ENCODE peak calls at places on chromosomes 13 and 19, in nine cellular contexts. T is A673; Z is SK-N-SH; K is tibial artery; F is ascending aorta; I is CD4-positive, alpha-beta memory T cell; X is BJ; N is pancreas; R is astrocyte. L is an unnamed sample. For H3K36me3, the result is how much of the 10 kb centered on the place peaks cover.

GRCh38 chr13:92941167-92941566 is 285.4 kb upstream of the GPC6 start:
- DNase-seq in K (no peak), F (no peak), I (no peak), N (no peak), Z (no peak), X (no peak), T (no peak), R (peak), L (no peak)

GRCh38 chr13:78382946-78383542 is 220.3 kb downstream of the POU4F1 start:
- DNase-seq in I (no peak), X (no peak), K (no peak), R (no peak), F (no peak), T (peak), N (no peak), Z (no peak), L (no peak)

GRCh38 chr13:42392706-42393572 is 121.0 kb downstream of the AKAP11 start:
- DNase-seq in I (peak), N (no peak), Z (no peak), T (no peak), K (no peak), X (no peak), R (peak), F (no peak), L (peak)

GRCh38 chr19:38737921-38738731 is 6.1 kb downstream of the CAPN12 start:
- DNase-seq in F (no peak), T (no peak), I (no peak), R (no peak), Z (no peak), N (peak), X (no peak), K (no peak), L (peak)

GRCh38 chr13:102400619-102401125 is 1.2 kb downstream of the FGF14 start:
- DNase-seq in T (peak), F (peak), X (no peak), R (no peak), K (peak), N (peak), Z (peak), I (no peak), L (peak)

GRCh38 chr13:80131204-80131603 is 209.7 kb downstream of the SPRY2 start:
- DNase-seq in Z (peak), R (peak), N (peak), X (no peak), K (peak), T (peak), F (peak), I (no peak), L (no peak)

GRCh38 chr13:46994492-46994891 is 97.6 kb upstream of the HTR2A start:
- DNase-seq in N (no peak), Z (no peak), T (no peak), K (no peak), R (no peak), X (no peak), F (no peak), I (no peak), L (no peak)

GRCh38 chr19:36257512-36257876 is 42.6 kb downstream of the ZNF146 start:
- DNase-seq in Z (peak), K (no peak), F (no peak), R (no peak), N (peak), T (peak), I (no peak), X (no peak), L (peak)

GRCh38 chr13:20825476-20825875 is 51.7 kb upstream of the EEF1AKMT1 start:
- DNase-seq in N (no peak), K (no peak), I (no peak), T (no peak), Z (no peak), R (peak), X (no peak), F (no peak), L (peak)

GRCh38 chr13:30739646-30740642 is 4.6 kb downstream of the ALOX5AP start:
- DNase-seq in X (no peak), I (peak), N (no peak), T (peak), K (no peak), Z (no peak), R (peak), F (no peak), L (peak)

GRCh38 chr13:24875566-24875965 is 111.6 kb downstream of the RNF17 start:
- DNase-seq in K (no peak), N (no peak), T (no peak), R (no peak), I (no peak), F (no peak), Z (no peak), X (no peak), L (no peak)

GRCh38 chr13:44757671-44758070 is 181.5 kb upstream of the TSC22D1 start:
- DNase-seq in Z (no peak), I (no peak), X (no peak), R (no peak), T (no peak), N (no peak), K (no peak), F (no peak), L (no peak)

GRCh38 chr13:66886248-66886647 is 343.9 kb downstream of the PCDH9 start:
- DNase-seq in R (no peak), X (no peak), K (no peak), T (no peak), F (no peak), I (no peak), Z (no peak), N (no peak), L (no peak)

GRCh38 chr19:49362048-49362925 is at the start of gene TEAD2:
- DNase-seq in X (no peak), K (peak), I (no peak), Z (peak), T (peak), R (peak), N (peak), F (peak), L (peak)

GRCh38 chr19:11964496-11964857 is 363 bp upstream of the ZNF763 start:
- DNase-seq in F (no peak), K (no peak), X (no peak), N (no peak), Z (peak), I (no peak), T (no peak), R (no peak), L (no peak)

GRCh38 chr19:51398096-51398704 is 7.8 kb upstream of the C19orf84 start:
- DNase-seq in T (peak), Z (peak), N (no peak), X (no peak), R (no peak), I (peak), F (no peak), K (no peak), L (peak)

GRCh38 chr19:1117654-1118053 is 13.9 kb downstream of the GPX4 start:
- DNase-seq in K (no peak), N (peak), I (no peak), F (no peak), X (no peak), R (no peak), Z (no peak), T (no peak), L (no peak)

GRCh38 chr19:43586346-43586745 is 9.6 kb downstream of the IRGQ start:
- DNase-seq in I (no peak), N (no peak), F (no peak), T (no peak), K (no peak), X (no peak), Z (peak), R (no peak), L (peak)

GRCh38 chr19:1252221-1252817 is 3.9 kb downstream of the MIDN start:
- DNase-seq in N (no peak), X (peak), Z (peak), F (peak), K (peak), I (peak), T (no peak), R (peak), L (peak)

GRCh38 chr19:14337510-14337909 is 43.7 kb upstream of the ADGRE5 start:
- DNase-seq in X (no peak), T (peak), I (peak), R (no peak), K (no peak), Z (peak), F (no peak), N (no peak), L (no peak)

GRCh38 chr13:70964124-70964523 is 855.9 kb upstream of the KLHL1 start:
- DNase-seq in R (no peak), I (no peak), T (peak), F (no peak), N (no peak), K (no peak), Z (no peak), X (no peak), L (no peak)

GRCh38 chr13:38951525-38952313 is 38.9 kb downstream of the STOML3 start:
- DNase-seq in X (no peak), Z (no peak), T (no peak), F (no peak), N (no peak), I (no peak), R (no peak), K (no peak), L (no peak)

GRCh38 chr13:75995966-75996365 is 359.8 kb downstream of the LMO7 start:
- DNase-seq in Z (no peak), I (no peak), R (no peak), K (no peak), T (no peak), N (no peak), X (no peak), F (no peak), L (no peak)

GRCh38 chr13:20713751-20714150 is 10.3 kb downstream of the IL17D start:
- DNase-seq in K (peak), N (no peak), T (peak), Z (no peak), F (peak), I (no peak), X (peak), R (peak), L (peak)

GRCh38 chr13:97116754-97117153 is 105.4 kb upstream of the MBNL2 start:
- DNase-seq in F (no peak), K (no peak), X (no peak), R (peak), N (no peak), I (no peak), T (no peak), Z (no peak), L (peak)

GRCh38 chr13:111475488-111475887 is 155.0 kb downstream of the TEX29 start:
- DNase-seq in N (no peak), X (no peak), T (no peak), K (no peak), R (no peak), I (no peak), Z (no peak), F (no peak), L (peak)

DNA sequence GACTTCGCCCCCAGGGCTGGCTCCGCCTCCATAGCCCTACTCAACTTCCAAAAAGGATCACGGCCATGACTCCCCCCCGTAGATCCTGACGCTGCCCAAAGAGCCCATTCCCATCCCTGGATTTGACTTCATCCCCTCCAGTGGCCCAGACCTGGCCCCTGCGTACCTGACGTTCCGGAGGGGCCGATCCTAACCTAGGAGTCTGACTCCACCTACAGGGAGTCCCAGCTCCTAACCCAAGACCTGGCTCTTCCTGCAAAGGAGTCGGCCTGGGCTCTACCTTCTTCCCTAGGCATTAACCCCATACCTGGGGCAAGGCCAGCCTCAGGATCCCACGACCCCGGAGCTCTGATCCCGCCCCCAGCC is 10.8 kb downstream of the STAP2 start:
- DNase-seq in T (no peak), N (no peak), R (no peak), Z (no peak), I (no peak), F (no peak), X (no peak), K (no peak), L (no peak)
- H3K36me3 ChIP-seq in T (under half), N (under half), R (under half), Z (under half), I (under half), F (under half), X (under half), K (under half), L (under half)

DNA sequence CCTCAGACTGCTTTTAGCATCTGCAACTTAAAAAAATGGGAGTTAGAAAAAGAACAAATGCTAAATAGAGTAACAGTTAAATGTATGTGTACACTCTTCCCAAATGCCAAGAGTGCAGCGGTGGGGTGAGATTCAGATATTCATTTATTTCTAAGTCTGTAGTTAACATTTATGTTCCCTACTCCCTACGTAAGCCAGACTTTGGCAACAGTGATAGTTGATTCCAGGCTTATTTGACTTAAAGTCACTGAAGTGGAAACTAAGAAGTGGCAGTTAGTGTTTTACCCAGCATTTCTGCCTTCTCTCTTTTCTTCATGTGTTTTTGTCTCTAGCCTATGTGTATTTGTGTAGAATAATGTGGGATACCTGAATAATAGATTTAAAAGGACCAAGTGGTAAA is 4.5 kb downstream of the MIR17HG start:
- DNase-seq in T (no peak), I (no peak), F (no peak), X (no peak), N (no peak), K (no peak), R (no peak), Z (no peak), L (no peak)
- H3K4me3 ChIP-seq in T (no peak), I (no peak), F (no peak), X (no peak), N (no peak), K (no peak), R (no peak), Z (no peak), L (no peak)

GRCh38 chr13:29520671-29521070 is 74.8 kb downstream of the SLC7A1 start:
- DNase-seq in N (no peak), I (no peak), Z (no peak), R (peak), F (no peak), T (peak), X (peak), K (peak), L (peak)
- H3K36me3 ChIP-seq in N (under half), I (under half), Z (under half), R (under half), F (under half), T (half or more), X (under half), K (under half), L (half or more)

GRCh38 chr13:51465124-51465523 is 12.3 kb upstream of the INTS6 start:
- DNase-seq in Z (no peak), F (no peak), I (no peak), N (no peak), K (no peak), T (no peak), R (no peak), X (no peak), L (no peak)
- H3K4me3 ChIP-seq in Z (no peak), F (no peak), I (no peak), N (no peak), K (no peak), T (no peak), R (no peak), X (no peak), L (no peak)

GRCh38 chr13:48594080-48594815 is 59.5 kb upstream of the CYSLTR2 start:
- DNase-seq in T (no peak), I (no peak), K (no peak), R (no peak), Z (no peak), X (no peak), N (no peak), F (no peak), L (no peak)
- H3K36me3 ChIP-seq in T (under half), I (under half), K (under half), R (under half), Z (under half), X (under half), N (under half), F (under half), L (under half)

DNA sequence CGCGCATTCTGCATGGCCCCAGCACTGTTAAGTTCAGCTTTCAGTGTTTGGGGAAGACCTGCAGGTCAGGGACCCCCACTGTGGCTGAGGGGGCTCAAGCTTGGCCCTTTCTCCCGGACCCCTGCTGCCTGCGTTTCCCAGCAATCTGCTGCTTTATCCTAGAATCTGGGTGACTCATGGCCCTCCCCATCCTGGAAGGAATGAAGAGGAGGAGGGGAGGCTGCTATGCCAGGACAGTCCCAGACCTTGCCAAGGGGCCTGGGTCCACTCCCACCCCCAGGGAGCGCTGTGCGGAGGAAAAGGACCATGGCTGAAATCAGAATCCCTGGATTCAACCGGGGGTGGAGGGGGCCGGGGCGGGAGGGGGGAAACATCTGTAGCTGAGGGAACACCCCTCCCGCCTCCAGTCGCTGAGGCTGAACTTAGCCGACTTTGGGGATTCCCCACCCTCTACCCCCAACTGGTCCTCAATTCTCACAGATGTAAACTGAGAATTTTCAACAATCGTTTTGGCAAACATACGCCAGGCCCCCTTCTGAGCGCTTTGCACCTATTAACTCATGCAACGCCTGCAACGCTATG is 20.6 kb downstream of the ZNF114 start:
- DNase-seq in F (no peak), N (no peak), I (no peak), Z (peak), X (no peak), T (peak), K (no peak), R (peak), L (peak)
- H3K4me3 ChIP-seq in F (peak), N (no peak), I (no peak), Z (peak), X (peak), T (peak), K (peak), R (peak), L (peak)

GRCh38 chr19:34383599-34383998 is 18.6 kb downstream of the GPI start:
- DNase-seq in I (no peak), Z (no peak), X (no peak), K (no peak), T (no peak), F (no peak), N (no peak), R (no peak), L (peak)

GRCh38 chr19:34386645-34387445 is 17.4 kb upstream of the PDCD2L start:
- DNase-seq in R (no peak), Z (no peak), F (no peak), T (no peak), I (no peak), K (no peak), N (no peak), X (no peak), L (no peak)

GRCh38 chr19:34380639-34381241 is 15.7 kb downstream of the GPI start:
- DNase-seq in N (no peak), I (no peak), X (no peak), R (no peak), Z (no peak), K (no peak), F (no peak), T (no peak), L (peak)

GRCh38 chr19:34382471-34382870 is 17.5 kb downstream of the GPI start:
- DNase-seq in X (no peak), I (no peak), R (no peak), K (no peak), N (no peak), F (no peak), Z (no peak), T (no peak), L (peak)

GRCh38 chr19:34381399-34382251 is 16.6 kb downstream of the GPI start:
- DNase-seq in T (no peak), K (no peak), R (no peak), F (no peak), N (no peak), Z (no peak), X (no peak), I (no peak), L (peak)
- H3K36me3 ChIP-seq in T (half or more), K (half or more), R (under half), F (half or more), N (under half), Z (under half), X (half or more), I (half or more), L (half or more)

GRCh38 chr19:10816691-10817090 is 19.3 kb downstream of the TMED1 start:
- DNase-seq in T (no peak), R (no peak), K (no peak), F (no peak), X (no peak), I (no peak), Z (peak), N (no peak), L (peak)

GRCh38 chr19:10817291-10818038 is 18.5 kb downstream of the TMED1 start:
- DNase-seq in K (peak), R (peak), N (peak), Z (peak), F (peak), I (no peak), X (peak), T (no peak), L (peak)

GRCh38 chr19:10815969-10816635 is 19.9 kb downstream of the TMED1 start:
- DNase-seq in R (no peak), Z (no peak), X (no peak), N (no peak), K (no peak), T (no peak), I (no peak), F (no peak), L (peak)

GRCh38 chr19:10812902-10813404 is 23.1 kb downstream of the TMED1 start:
- DNase-seq in X (peak), T (peak), R (peak), F (peak), N (no peak), K (peak), I (no peak), Z (no peak), L (peak)

DNA sequence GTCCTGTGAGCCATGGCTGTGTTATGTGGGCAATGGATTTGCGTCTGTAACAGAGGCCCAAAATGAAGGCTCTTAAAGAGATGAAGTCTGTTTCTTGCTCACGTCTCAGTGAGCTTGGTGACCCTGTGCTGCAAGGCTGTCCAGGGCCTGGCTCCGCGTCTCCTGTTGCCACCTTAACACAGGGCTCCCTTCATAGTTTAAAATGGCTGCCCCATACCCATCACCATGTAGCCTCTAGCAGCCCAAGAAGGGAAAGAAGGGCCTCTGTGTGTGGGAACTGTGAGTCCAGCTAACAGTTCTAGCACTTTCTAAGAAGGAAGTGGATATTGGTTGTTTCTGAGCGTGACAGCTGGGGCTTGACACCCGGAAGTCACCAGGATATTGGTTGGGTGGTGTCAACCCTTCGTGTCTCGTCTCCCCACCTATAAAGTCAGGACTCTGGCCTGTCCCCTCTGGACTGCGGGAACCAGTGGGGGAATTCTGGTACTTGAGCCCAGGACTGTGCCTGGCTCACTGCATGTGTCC is 20.9 kb downstream of the TMED1 start:
- DNase-seq in N (no peak), T (no peak), K (no peak), I (no peak), Z (no peak), X (no peak), F (no peak), R (no peak), L (no peak)
- H3K4me3 ChIP-seq in N (no peak), T (no peak), K (no peak), I (no peak), Z (no peak), X (peak), F (no peak), R (no peak), L (peak)